ENCODE peak calls at places on chromosomes 5 and 9, in four cellular contexts. One of them, this sample, is unnamed.

GRCh38 chr5:148909001-148909400 is 82.6 kb downstream of the ADRB2 start:
- DNase-seq in cardiac fibroblast: peak
- DNase-seq in nephron progenitor cell: no peak
- DNase-seq in Calu3: no peak
- DNase-seq in this sample: no peak

GRCh38 chr5:78235289-78235688 is 59.2 kb downstream of the AP3B1 start:
- DNase-seq in cardiac fibroblast: peak
- DNase-seq in nephron progenitor cell: no peak
- DNase-seq in Calu3: no peak
- DNase-seq in this sample: no peak

GRCh38 chr9:4614627-4615026 is 47.5 kb upstream of the PLPP6 start:
- DNase-seq in cardiac fibroblast: no peak
- DNase-seq in nephron progenitor cell: no peak
- DNase-seq in Calu3: no peak
- DNase-seq in this sample: no peak

GRCh38 chr5:119928974-119929373 is 299.6 kb downstream of the FAM170A start:
- DNase-seq in cardiac fibroblast: no peak
- DNase-seq in nephron progenitor cell: no peak
- DNase-seq in Calu3: no peak
- DNase-seq in this sample: no peak

GRCh38 chr5:78591227-78591626 is 57.3 kb downstream of the LHFPL2 start:
- DNase-seq in cardiac fibroblast: peak
- DNase-seq in nephron progenitor cell: no peak
- DNase-seq in Calu3: no peak
- DNase-seq in this sample: no peak

GRCh38 chr5:113273949-113274348 is 160.8 kb downstream of the TSSK1B start:
- DNase-seq in cardiac fibroblast: no peak
- DNase-seq in nephron progenitor cell: no peak
- DNase-seq in Calu3: no peak
- DNase-seq in this sample: no peak

GRCh38 chr5:124264499-124264898 is 481.9 kb downstream of the ZNF608 start:
- DNase-seq in cardiac fibroblast: no peak
- DNase-seq in nephron progenitor cell: no peak
- DNase-seq in Calu3: no peak
- DNase-seq in this sample: no peak

GRCh38 chr5:40906351-40906751 is 2.9 kb upstream of the C7 start:
- DNase-seq in cardiac fibroblast: no peak
- DNase-seq in nephron progenitor cell: no peak
- DNase-seq in Calu3: no peak
- DNase-seq in this sample: no peak

GRCh38 chr5:40507095-40507494 is 172.6 kb upstream of the PTGER4 start:
- DNase-seq in cardiac fibroblast: peak
- DNase-seq in nephron progenitor cell: no peak
- DNase-seq in Calu3: no peak
- DNase-seq in this sample: no peak

GRCh38 chr9:133066181-133066983 is 4.6 kb downstream of the CEL start:
- DNase-seq in cardiac fibroblast: no peak
- DNase-seq in nephron progenitor cell: no peak
- DNase-seq in Calu3: no peak
- DNase-seq in this sample: no peak

GRCh38 chr9:26650325-26650724 is 242.3 kb downstream of the CAAP1 start:
- DNase-seq in cardiac fibroblast: no peak
- DNase-seq in nephron progenitor cell: no peak
- DNase-seq in Calu3: no peak
- DNase-seq in this sample: no peak

GRCh38 chr9:120856700-120857099 is 14.0 kb upstream of the PSMD5 start:
- DNase-seq in cardiac fibroblast: no peak
- DNase-seq in nephron progenitor cell: no peak
- DNase-seq in Calu3: no peak
- DNase-seq in this sample: no peak

GRCh38 chr9:17863213-17863883 is 284.5 kb downstream of the SH3GL2 start:
- DNase-seq in cardiac fibroblast: no peak
- DNase-seq in nephron progenitor cell: no peak
- DNase-seq in Calu3: no peak
- DNase-seq in this sample: no peak

GRCh38 chr9:17859228-17859627 is 280.4 kb downstream of the SH3GL2 start:
- DNase-seq in cardiac fibroblast: no peak
- DNase-seq in nephron progenitor cell: no peak
- DNase-seq in Calu3: no peak
- DNase-seq in this sample: no peak

GRCh38 chr9:17862081-17862480 is 283.2 kb downstream of the SH3GL2 start:
- DNase-seq in cardiac fibroblast: no peak
- DNase-seq in nephron progenitor cell: no peak
- DNase-seq in Calu3: no peak
- DNase-seq in this sample: no peak

GRCh38 chr9:17856995-17857394 is 278.1 kb downstream of the SH3GL2 start:
- DNase-seq in cardiac fibroblast: no peak
- DNase-seq in nephron progenitor cell: no peak
- DNase-seq in Calu3: no peak
- DNase-seq in this sample: no peak

DNA sequence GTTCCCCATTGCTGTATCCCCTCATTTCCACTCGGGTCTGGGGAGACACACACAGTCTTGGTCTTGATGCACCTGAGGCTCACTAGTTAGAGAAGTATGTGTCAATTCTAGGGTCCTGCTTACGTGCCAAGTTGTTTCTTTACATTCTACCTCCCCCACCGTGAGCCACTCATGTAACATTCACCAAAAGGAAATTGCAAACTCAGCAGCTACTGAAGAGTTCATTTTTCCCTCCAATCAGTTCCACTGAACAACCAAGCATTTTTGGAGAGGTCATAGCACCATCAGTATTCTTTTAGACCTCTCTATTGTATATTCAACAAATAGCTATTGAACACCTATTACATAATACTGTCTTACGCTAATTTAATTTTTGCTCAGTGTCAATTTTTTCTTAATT is 281.1 kb downstream of the SH3GL2 start:
- DNase-seq in cardiac fibroblast: no peak
- DNase-seq in nephron progenitor cell: no peak
- DNase-seq in Calu3: no peak
- DNase-seq in this sample: no peak
- TF ChIP-seq CTCF in cardiac fibroblast: no peak
- TF ChIP-seq CTCF in nephron progenitor cell: no peak
- TF ChIP-seq CTCF in Calu3: no peak
- TF ChIP-seq CTCF in this sample: no peak

GRCh38 chr5:74127377-74128338 is 501.7 kb downstream of the ARHGEF28 start:
- DNase-seq in cardiac fibroblast: peak
- DNase-seq in nephron progenitor cell: no peak
- DNase-seq in Calu3: peak
- DNase-seq in this sample: no peak
- TF ChIP-seq CTCF in cardiac fibroblast: peak
- TF ChIP-seq CTCF in nephron progenitor cell: no peak
- TF ChIP-seq CTCF in Calu3: peak
- TF ChIP-seq CTCF in this sample: peak

GRCh38 chr9:84969736-84970135 is 300.2 kb downstream of the NTRK2 start:
- DNase-seq in cardiac fibroblast: no peak
- DNase-seq in nephron progenitor cell: no peak
- DNase-seq in Calu3: no peak
- DNase-seq in this sample: no peak

GRCh38 chr9:84970432-84970831 is 300.9 kb downstream of the NTRK2 start:
- DNase-seq in cardiac fibroblast: no peak
- DNase-seq in nephron progenitor cell: no peak
- DNase-seq in Calu3: peak
- DNase-seq in this sample: no peak

GRCh38 chr9:84969084-84969483 is 299.6 kb downstream of the NTRK2 start:
- DNase-seq in cardiac fibroblast: no peak
- DNase-seq in nephron progenitor cell: no peak
- DNase-seq in Calu3: no peak
- DNase-seq in this sample: no peak

DNA sequence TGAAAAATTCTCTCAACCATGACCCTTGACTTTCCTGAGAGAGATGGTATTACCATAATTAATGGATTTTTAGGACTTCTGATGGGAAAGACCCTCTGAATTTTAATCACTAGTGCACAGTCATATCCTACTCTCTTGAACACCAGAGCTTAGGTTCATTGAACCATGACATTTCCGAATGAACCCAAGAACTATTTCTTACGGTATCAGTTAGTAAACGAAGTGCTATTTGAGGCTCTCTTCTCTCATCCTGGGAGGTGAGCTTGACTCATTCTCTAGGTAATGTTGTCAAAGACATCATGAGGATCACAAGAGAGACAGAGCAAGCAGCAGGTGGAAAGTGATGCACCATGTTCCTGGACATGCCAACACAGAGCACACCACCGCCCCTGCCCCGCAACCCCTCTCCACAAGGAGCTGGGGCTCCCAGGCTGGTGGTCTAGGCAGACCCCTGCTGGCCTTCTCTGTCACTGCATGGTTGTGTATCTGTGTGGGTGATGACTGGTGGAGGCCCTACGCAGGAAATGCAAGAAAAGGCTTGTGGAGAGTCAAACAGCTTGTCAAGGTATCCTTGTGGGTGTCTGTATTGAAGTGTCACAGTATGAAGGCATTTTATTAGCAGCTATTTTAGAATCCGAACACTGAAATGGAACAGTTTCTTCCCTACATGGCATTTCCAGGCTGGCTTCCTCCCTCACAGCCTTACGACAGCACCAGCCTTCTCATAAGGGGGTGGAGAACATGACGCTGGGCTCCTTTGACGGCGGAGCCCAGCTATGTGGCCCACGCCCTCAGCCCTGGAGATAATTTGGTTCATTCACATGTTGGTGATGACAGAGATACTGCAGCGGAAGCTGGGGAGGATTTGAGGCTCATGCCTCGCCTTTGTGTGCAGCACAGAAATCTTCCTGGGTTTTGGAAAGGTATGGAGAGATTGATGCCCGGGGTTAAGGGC is 297.6 kb downstream of the NTRK2 start:
- DNase-seq in cardiac fibroblast: no peak
- DNase-seq in nephron progenitor cell: peak
- DNase-seq in Calu3: no peak
- DNase-seq in this sample: no peak
- TF ChIP-seq CTCF in cardiac fibroblast: no peak
- TF ChIP-seq CTCF in nephron progenitor cell: peak
- TF ChIP-seq CTCF in Calu3: no peak
- TF ChIP-seq CTCF in this sample: peak

GRCh38 chr5:217860-218456 is at the start of the genes CCDC127 and SDHA:
- DNase-seq in cardiac fibroblast: peak
- DNase-seq in nephron progenitor cell: peak
- DNase-seq in Calu3: peak
- DNase-seq in this sample: peak
- TF ChIP-seq CTCF in cardiac fibroblast: peak
- TF ChIP-seq CTCF in nephron progenitor cell: peak
- TF ChIP-seq CTCF in Calu3: peak
- TF ChIP-seq CTCF in this sample: peak

GRCh38 chr9:129849901-129850300 is 14.6 kb downstream of the USP20 start:
- DNase-seq in cardiac fibroblast: no peak
- DNase-seq in nephron progenitor cell: no peak
- DNase-seq in Calu3: no peak
- DNase-seq in this sample: no peak

GRCh38 chr9:129852575-129852974 is 17.3 kb downstream of the USP20 start:
- DNase-seq in cardiac fibroblast: no peak
- DNase-seq in nephron progenitor cell: no peak
- DNase-seq in Calu3: no peak
- DNase-seq in this sample: no peak

GRCh38 chr9:129851821-129852220 is 16.6 kb downstream of the USP20 start:
- DNase-seq in cardiac fibroblast: no peak
- DNase-seq in nephron progenitor cell: no peak
- DNase-seq in Calu3: no peak
- DNase-seq in this sample: no peak

GRCh38 chr9:129850821-129851540 is 15.7 kb downstream of the USP20 start:
- DNase-seq in cardiac fibroblast: no peak
- DNase-seq in nephron progenitor cell: no peak
- DNase-seq in Calu3: no peak
- DNase-seq in this sample: no peak

GRCh38 chr9:129849042-129849441 is 13.8 kb downstream of the USP20 start:
- DNase-seq in cardiac fibroblast: no peak
- DNase-seq in nephron progenitor cell: no peak
- DNase-seq in Calu3: no peak
- DNase-seq in this sample: no peak
- TF ChIP-seq CTCF in cardiac fibroblast: no peak
- TF ChIP-seq CTCF in nephron progenitor cell: no peak
- TF ChIP-seq CTCF in Calu3: no peak
- TF ChIP-seq CTCF in this sample: no peak

GRCh38 chr5:9283473-9283872 is 262.4 kb downstream of the SEMA5A start:
- DNase-seq in cardiac fibroblast: no peak
- DNase-seq in nephron progenitor cell: no peak
- DNase-seq in Calu3: no peak
- DNase-seq in this sample: no peak
- TF ChIP-seq CTCF in cardiac fibroblast: peak
- TF ChIP-seq CTCF in nephron progenitor cell: no peak
- TF ChIP-seq CTCF in Calu3: no peak
- TF ChIP-seq CTCF in this sample: no peak

GRCh38 chr5:122152266-122152900 is 23.0 kb downstream of the ZNF474 start:
- DNase-seq in cardiac fibroblast: no peak
- DNase-seq in nephron progenitor cell: no peak
- DNase-seq in Calu3: no peak
- DNase-seq in this sample: no peak

GRCh38 chr5:122153774-122154173 is 24.4 kb downstream of the ZNF474 start:
- DNase-seq in cardiac fibroblast: no peak
- DNase-seq in nephron progenitor cell: no peak
- DNase-seq in Calu3: no peak
- DNase-seq in this sample: no peak

GRCh38 chr5:122154491-122154890 is 25.1 kb downstream of the ZNF474 start:
- DNase-seq in cardiac fibroblast: no peak
- DNase-seq in nephron progenitor cell: no peak
- DNase-seq in Calu3: no peak
- DNase-seq in this sample: no peak

GRCh38 chr5:122151640-122152039 is 22.3 kb downstream of the ZNF474 start:
- DNase-seq in cardiac fibroblast: no peak
- DNase-seq in nephron progenitor cell: no peak
- DNase-seq in Calu3: no peak
- DNase-seq in this sample: no peak

DNA sequence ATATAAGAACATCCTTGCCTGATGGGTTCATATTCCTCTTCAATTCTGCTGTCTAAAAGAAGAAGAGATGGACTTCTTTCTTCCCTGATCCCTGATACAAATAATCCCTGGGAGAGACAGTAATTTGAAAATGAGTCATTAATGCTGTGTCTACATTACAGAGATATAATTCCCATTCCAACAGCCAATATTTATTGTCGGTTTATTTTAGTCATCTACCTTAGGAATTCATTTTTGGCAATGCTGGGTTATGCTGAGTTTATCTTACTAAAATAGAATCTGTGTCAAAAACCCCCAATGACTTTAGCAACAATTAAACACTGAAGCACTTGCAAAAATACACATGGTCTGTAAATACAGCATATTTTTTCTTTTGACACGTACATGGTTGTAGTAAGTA is 23.9 kb downstream of the ZNF474 start:
- DNase-seq in cardiac fibroblast: peak
- DNase-seq in nephron progenitor cell: no peak
- DNase-seq in Calu3: no peak
- DNase-seq in this sample: no peak
- TF ChIP-seq CTCF in cardiac fibroblast: no peak
- TF ChIP-seq CTCF in nephron progenitor cell: no peak
- TF ChIP-seq CTCF in Calu3: no peak
- TF ChIP-seq CTCF in this sample: no peak